ENCODE peak calls at places on chromosome 2, in seven cellular contexts. D is neural crest cell; W is nucleus accumbens; U is activated T-cell treated with anti-CD3 and anti-CD28 coated beads for 1 hour; Y is activated T-helper 1 cell treated with anti-CD3 and anti-CD28 coated beads, Interleukin-2, amount 50 U/mL, for 16 hours; M is neuronal stem cell; H is H54. K is an unnamed sample.

GRCh38 chr2:150644298-150645067 is 157.0 kb upstream of the RND3 start:
- DNase-seq in D (no peak), W (no peak), U (no peak), Y (no peak), M (no peak), H (no peak), K (no peak)

GRCh38 chr2:70985283-70985688 is 6.9 kb downstream of the ANKRD53 start:
- DNase-seq in D (no peak), W (no peak), U (no peak), Y (no peak), M (no peak), H (no peak), K (no peak)

GRCh38 chr2:196696423-196697073 is 57.0 kb downstream of the CCDC150 start:
- DNase-seq in D (no peak), W (no peak), U (no peak), Y (no peak), M (no peak), H (peak; percentile 40), K (no peak)

GRCh38 chr2:23524261-23524706 is 139.3 kb downstream of the KLHL29 start:
- DNase-seq in D (no peak), W (no peak), U (no peak), Y (no peak), M (no peak), H (peak; percentile 90), K (no peak)

GRCh38 chr2:44965684-44966083 is 24.2 kb downstream of the SIX3 start:
- DNase-seq in D (no peak), W (no peak), U (no peak), Y (no peak), M (no peak), H (no peak), K (no peak)

GRCh38 chr2:96304606-96305005 is 740 bp downstream of the SNRNP200 start:
- DNase-seq in D (no peak), W (no peak), U (no peak), Y (no peak), M (no peak), H (no peak), K (no peak)

GRCh38 chr2:65161551-65162100 is 31.7 kb upstream of the RAB1A start:
- DNase-seq in D (no peak), W (no peak), U (no peak), Y (no peak), M (peak; percentile 5), H (no peak), K (no peak)

GRCh38 chr2:36567711-36568408 is 30.1 kb downstream of the FEZ2 start:
- DNase-seq in D (no peak), W (no peak), U (no peak), Y (no peak), M (no peak), H (no peak), K (no peak)

GRCh38 chr2:54899576-54900200 is 150.6 kb downstream of the RTN4 start:
- DNase-seq in D (no peak), W (peak; percentile 25), U (no peak), Y (no peak), M (peak; percentile 3), H (no peak), K (no peak)

GRCh38 chr2:241031436-241032165 is 33.2 kb downstream of the SNED1 start:
- DNase-seq in D (no peak), W (no peak), U (no peak), Y (no peak), M (no peak), H (no peak), K (no peak)

GRCh38 chr2:144194331-144195071 is 325.4 kb downstream of the ZEB2 start:
- DNase-seq in D (no peak), W (no peak), U (no peak), Y (no peak), M (no peak), H (no peak), K (no peak)

GRCh38 chr2:121897335-121897970 is 142.0 kb downstream of the TSN start:
- DNase-seq in D (peak; percentile 39), W (no peak), U (no peak), Y (no peak), M (no peak), H (peak; percentile 56), K (no peak)

GRCh38 chr2:134774786-134775641 is 56.2 kb upstream of the TMEM163 start:
- DNase-seq in D (no peak), W (no peak), U (no peak), Y (no peak), M (peak; percentile 62), H (peak; percentile 65), K (no peak)

GRCh38 chr2:64327510-64328414 is 126.2 kb upstream of the LGALSL start:
- DNase-seq in D (no peak), W (peak; percentile 66), U (peak; percentile 32), Y (peak; percentile 13), M (no peak), H (no peak), K (peak; percentile 66)

GRCh38 chr2:188244383-188244782 is 47.3 kb upstream of the GULP1 start:
- DNase-seq in D (no peak), W (no peak), U (no peak), Y (no peak), M (no peak), H (no peak), K (no peak)

GRCh38 chr2:187581125-187581896 is 27.1 kb upstream of the TFPI start:
- DNase-seq in D (peak; percentile 44), W (no peak), U (no peak), Y (no peak), M (peak; percentile 57), H (no peak), K (no peak)

GRCh38 chr2:208980321-208980720 is 443.5 kb upstream of the MAP2 start:
- DNase-seq in D (no peak), W (no peak), U (no peak), Y (no peak), M (no peak), H (no peak), K (no peak)

GRCh38 chr2:47725808-47726207 is 57.1 kb upstream of the MSH6 start:
- DNase-seq in D (no peak), W (no peak), U (no peak), Y (no peak), M (no peak), H (no peak), K (no peak)

GRCh38 chr2:134198006-134198634 is 55.8 kb upstream of the MGAT5 start:
- DNase-seq in D (no peak), W (no peak), U (no peak), Y (no peak), M (no peak), H (no peak), K (no peak)

GRCh38 chr2:195269220-195269619 is 387.8 kb upstream of the SLC39A10 start:
- DNase-seq in D (no peak), W (no peak), U (no peak), Y (no peak), M (no peak), H (no peak), K (no peak)

GRCh38 chr2:127193948-127194267 is 26.2 kb downstream of the CYP27C1 start:
- DNase-seq in D (no peak), W (no peak), U (no peak), Y (no peak), M (no peak), H (no peak), K (no peak)

GRCh38 chr2:69505710-69506109 is 68.5 kb upstream of the NFU1 start:
- DNase-seq in D (no peak), W (no peak), U (no peak), Y (no peak), M (no peak), H (no peak), K (no peak)

GRCh38 chr2:65952966-65953365 is 482.0 kb upstream of the MEIS1 start:
- DNase-seq in D (no peak), W (no peak), U (no peak), Y (no peak), M (no peak), H (no peak), K (no peak)

GRCh38 chr2:112149194-112149593 is 11.0 kb downstream of the FBLN7 start:
- DNase-seq in D (no peak), W (no peak), U (no peak), Y (no peak), M (no peak), H (no peak), K (no peak)

GRCh38 chr2:47065771-47066380 is 89.2 kb downstream of the STPG4 start:
- DNase-seq in D (no peak), W (no peak), U (no peak), Y (no peak), M (no peak), H (peak; percentile 86), K (no peak)

K was measured in amygdala.